ENCODE peak calls at places on chromosomes 11 and 22, in ten cellular contexts. F is AG09309, G is IMR-90, P is body of pancreas, Q is prostate gland, Y is transverse colon, U is tibial artery, H is fibroblast of mammary gland, W is bronchial epithelial cell, J is HL-60. T is an unnamed sample.

GRCh38 chr22:30921108-30921507 is 47.5 kb downstream of the MORC2 start:
- DNase-seq in F (no peak), G (no peak), P (no peak), Q (no peak), Y (no peak), U (no peak), H (peak; percentile 7), W (peak; percentile 42), J (no peak), T (no peak)

GRCh38 chr11:119361056-119361787 is 14.7 kb upstream of the MFRP start:
- DNase-seq in F (peak; percentile 46), G (peak; percentile 87), P (peak; percentile 90), Q (no peak), Y (no peak), U (peak; percentile 74), H (peak; percentile 95), W (peak; percentile 98), J (peak; percentile 27), T (no peak)

GRCh38 chr11:1567052-1567720 is 4.9 kb downstream of the DUSP8 start:
- DNase-seq in F (no peak), G (no peak), P (no peak), Q (no peak), Y (no peak), U (no peak), H (no peak), W (no peak), J (no peak), T (no peak)

GRCh38 chr11:8826145-8826786 is 84.7 kb upstream of the AKIP1 start:
- DNase-seq in F (no peak), G (peak; percentile 95), P (no peak), Q (no peak), Y (no peak), U (no peak), H (peak; percentile 65), W (peak; percentile 64), J (no peak), T (no peak)

GRCh38 chr11:1327064-1327460 is 17.6 kb upstream of the TOLLIP start:
- DNase-seq in F (no peak), G (peak; percentile 36), P (no peak), Q (no peak), Y (no peak), U (no peak), H (no peak), W (no peak), J (no peak), T (no peak)

GRCh38 chr22:38177926-38178604 is 3.6 kb downstream of the PLA2G6 start:
- DNase-seq in F (peak; percentile 75), G (peak; percentile 89), P (peak; percentile 49), Q (peak; percentile 86), Y (peak; percentile 51), U (peak; percentile 69), H (peak; percentile 88), W (peak; percentile 63), J (no peak), T (peak; percentile 64)

GRCh38 chr22:28185130-28185529 is 266.1 kb upstream of the PITPNB start:
- DNase-seq in F (no peak), G (no peak), P (no peak), Q (no peak), Y (no peak), U (no peak), H (no peak), W (no peak), J (no peak), T (no peak)

GRCh38 chr11:69799582-69799981 is 19.6 kb downstream of the FGF3 start:
- DNase-seq in F (no peak), G (peak; percentile 7), P (no peak), Q (no peak), Y (no peak), U (no peak), H (peak; percentile 31), W (peak; percentile 34), J (no peak), T (no peak)

GRCh38 chr11:44005956-44006355 is 41.8 kb upstream of the ACCSL start:
- DNase-seq in F (no peak), G (no peak), P (no peak), Q (no peak), Y (no peak), U (no peak), H (no peak), W (no peak), J (no peak), T (no peak)

GRCh38 chr11:94853836-94854235 is 85.7 kb downstream of the AMOTL1 start:
- DNase-seq in F (no peak), G (no peak), P (no peak), Q (no peak), Y (no peak), U (no peak), H (no peak), W (no peak), J (no peak), T (no peak)

GRCh38 chr11:63871962-63872832 is 33.3 kb downstream of the MARK2 start:
- DNase-seq in F (peak; percentile 86), G (peak; percentile 93), P (peak; percentile 96), Q (peak; percentile 92), Y (peak; percentile 87), U (peak; percentile 90), H (peak; percentile 95), W (peak; percentile 88), J (peak; percentile 99), T (peak; percentile 70)

GRCh38 chr11:123672568-123672967 is 18.1 kb upstream of the SCN3B start:
- DNase-seq in F (no peak), G (no peak), P (no peak), Q (no peak), Y (no peak), U (no peak), H (no peak), W (no peak), J (no peak), T (no peak)

GRCh38 chr11:76239483-76240142 is 33.3 kb upstream of the WNT11 start:
- DNase-seq in F (no peak), G (no peak), P (no peak), Q (no peak), Y (no peak), U (no peak), H (no peak), W (no peak), J (no peak), T (peak; percentile 44)

GRCh38 chr11:67648140-67648795 is 2.3 kb downstream of the ACY3 start:
- DNase-seq in F (no peak), G (no peak), P (peak; percentile 76), Q (no peak), Y (peak; percentile 54), U (no peak), H (no peak), W (no peak), J (peak; percentile 44), T (peak; percentile 40)
- TF ChIP-seq CTCF in F (peak; percentile 20), G (no peak), P (peak; percentile 13), Q (no peak), Y (peak; percentile 10), U (no peak), H (no peak), W (peak; percentile 2), J (peak; percentile 33), T (no peak)

GRCh38 chr11:65124480-65125196 is 2.5 kb downstream of the MRPL49 start:
- DNase-seq in F (no peak), G (no peak), P (no peak), Q (no peak), Y (no peak), U (no peak), H (no peak), W (no peak), J (no peak), T (no peak)
- H3K4me3 ChIP-seq in F (no peak overlapping the region), G (no peak overlapping the region), P (no peak overlapping the region), Q (no peak overlapping the region), Y (no peak overlapping the region), U (no peak overlapping the region), H (no peak overlapping the region), W (no peak overlapping the region), J (no peak overlapping the region), T (no peak overlapping the region)

GRCh38 chr11:132463941-132464340 is 1068.4 kb downstream of the OPCML start:
- DNase-seq in F (no peak), G (no peak), P (no peak), Q (no peak), Y (no peak), U (no peak), H (no peak), W (no peak), J (no peak), T (no peak)

GRCh38 chr11:132466983-132467382 is 1065.3 kb downstream of the OPCML start:
- DNase-seq in F (no peak), G (no peak), P (no peak), Q (no peak), Y (no peak), U (no peak), H (no peak), W (no peak), J (no peak), T (no peak)

DNA sequence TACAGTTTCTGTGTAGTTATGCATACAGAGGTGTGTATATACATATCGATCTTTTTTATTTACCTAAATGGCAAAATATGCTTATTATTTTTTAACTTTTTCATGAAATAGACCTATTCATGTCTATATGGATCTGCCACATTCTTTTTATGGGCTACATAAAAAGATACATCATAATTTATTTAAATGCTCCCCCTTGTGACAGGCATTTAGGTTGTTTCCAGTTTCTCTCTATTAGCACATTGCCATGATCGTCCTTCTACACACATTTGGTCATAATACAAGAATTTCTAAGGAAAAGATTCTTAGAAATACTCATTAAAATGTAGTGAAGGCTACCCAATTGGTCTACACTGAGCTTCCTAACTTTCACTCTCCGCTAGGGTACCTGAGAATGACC is 1067.4 kb downstream of the OPCML start:
- DNase-seq in F (no peak), G (no peak), P (no peak), Q (no peak), Y (no peak), U (no peak), H (no peak), W (no peak), J (no peak), T (no peak)
- TF ChIP-seq CTCF in F (peak; percentile 4), G (no peak), P (no peak), Q (no peak), Y (no peak), U (no peak), H (no peak), W (no peak), J (no peak), T (no peak)

GRCh38 chr11:125164422-125165110 is at the start of gene PKNOX2:
- DNase-seq in F (no peak), G (peak; percentile 67), P (peak; percentile 72), Q (peak; percentile 69), Y (peak; percentile 50), U (peak; percentile 70), H (peak; percentile 34), W (peak; percentile 24), J (peak; percentile 55), T (peak; percentile 74)

GRCh38 chr11:125165111-125165663 is 636 bp downstream of the PKNOX2 start:
- DNase-seq in F (no peak), G (peak; percentile 24), P (peak; percentile 34), Q (no peak), Y (no peak), U (peak; percentile 37), H (peak; percentile 11), W (no peak), J (no peak), T (no peak)

GRCh38 chr11:125166347-125166841 is 1.8 kb downstream of the PKNOX2 start:
- DNase-seq in F (no peak), G (no peak), P (peak; percentile 37), Q (no peak), Y (no peak), U (peak; percentile 40), H (no peak), W (no peak), J (no peak), T (no peak)

GRCh38 chr11:125166903-125167291 is 2.3 kb downstream of the PKNOX2 start:
- DNase-seq in F (no peak), G (no peak), P (no peak), Q (no peak), Y (no peak), U (no peak), H (no peak), W (no peak), J (no peak), T (no peak)

GRCh38 chr11:125165664-125166346 is 1.3 kb downstream of the PKNOX2 start:
- DNase-seq in F (no peak), G (peak; percentile 33), P (no peak), Q (no peak), Y (no peak), U (no peak), H (peak; percentile 10), W (no peak), J (no peak), T (no peak)
- H3K4me3 ChIP-seq in F (peak overlapping the region; percentile 35), G (peak overlapping the region; percentile 65), P (peak overlapping the region; percentile 6), Q (peak overlapping the region; percentile 69), Y (peak overlapping the region; percentile 65), U (peak overlapping the region; percentile 59), H (peak overlapping the region; percentile 46), W (peak overlapping the region; percentile 42), J (peak overlapping the region; percentile 32), T (peak overlapping the region; percentile 22)